ENCODE peak calls at places on chromosomes 2 and 18, in six cellular contexts. U is Karpas-422, D is tibial artery, Q is chondrocyte, W is lower lobe of right lung, T is HTR-8/SVneo. C is an unnamed sample.

GRCh38 chr2:198700330-198700729 is 757.4 kb downstream of the SATB2 start:
- DNase-seq in U (no peak), D (no peak), Q (no peak), W (no peak), T (no peak), C (no peak)

GRCh38 chr2:69159988-69160387 is 147.0 kb downstream of the ANTXR1 start:
- DNase-seq in U (no peak), D (no peak), Q (no peak), W (no peak), T (no peak), C (no peak)

GRCh38 chr2:38835990-38836389 is 39.7 kb downstream of the DHX57 start:
- DNase-seq in U (no peak), D (no peak), Q (no peak), W (no peak), T (no peak), C (no peak)

GRCh38 chr18:8468911-8469310 is 140.3 kb upstream of the RAB12 start:
- DNase-seq in U (no peak), D (no peak), Q (no peak), W (no peak), T (no peak), C (no peak)

GRCh38 chr2:148965596-148966431 is 72.7 kb upstream of the LYPD6B start:
- DNase-seq in U (peak; percentile 58), D (no peak), Q (no peak), W (no peak), T (no peak), C (no peak)

GRCh38 chr18:43592268-43592667 is 315.0 kb upstream of the SYT4 start:
- DNase-seq in U (no peak), D (no peak), Q (no peak), W (no peak), T (no peak), C (no peak)

GRCh38 chr2:180099308-180099707 is 92.2 kb upstream of the CWC22 start:
- DNase-seq in U (no peak), D (no peak), Q (no peak), W (no peak), T (no peak), C (no peak)

GRCh38 chr2:133120310-133120709 is 448.0 kb downstream of the NCKAP5 start:
- DNase-seq in U (no peak), D (no peak), Q (no peak), W (no peak), T (no peak), C (no peak)

C was measured in CD8-positive, alpha-beta memory T cell.